ENCODE peak calls at places on chromosomes 4 and X, in eight cellular contexts. One of them, this sample, is unnamed.

GRCh38 chr4:132614682-132615081 is 534.4 kb upstream of the PCDH10 start:
- DNase-seq in lung: no peak
- DNase-seq in GM23338: peak; percentile 5
- DNase-seq in upper lobe of left lung: no peak
- DNase-seq in tibial artery: no peak
- DNase-seq in OCI-LY7: peak; percentile 28
- DNase-seq in aorta: no peak
- DNase-seq in heart right ventricle: no peak
- DNase-seq in this sample: no peak

GRCh38 chr4:3451956-3452355 is 10.2 kb downstream of the HGFAC start:
- DNase-seq in heart right ventricle: no peak
- DNase-seq in GM23338: no peak
- DNase-seq in aorta: no peak
- DNase-seq in upper lobe of left lung: no peak
- DNase-seq in OCI-LY7: no peak
- DNase-seq in lung: no peak
- DNase-seq in tibial artery: no peak
- DNase-seq in this sample: no peak

GRCh38 chr4:85672116-85672515 is 197.2 kb downstream of the ARHGAP24 start:
- DNase-seq in aorta: no peak
- DNase-seq in tibial artery: no peak
- DNase-seq in lung: no peak
- DNase-seq in heart right ventricle: no peak
- DNase-seq in upper lobe of left lung: no peak
- DNase-seq in OCI-LY7: peak; percentile 12
- DNase-seq in GM23338: no peak
- DNase-seq in this sample: no peak

GRCh38 chrX:48472851-48473717 is 2.9 kb upstream of the FTSJ1 start:
- DNase-seq in aorta: no peak
- DNase-seq in upper lobe of left lung: no peak
- DNase-seq in GM23338: peak; percentile 40
- DNase-seq in lung: no peak
- DNase-seq in heart right ventricle: no peak
- DNase-seq in OCI-LY7: no peak
- DNase-seq in tibial artery: no peak
- DNase-seq in this sample: no peak

GRCh38 chr4:6342530-6343293 is 73.1 kb downstream of the WFS1 start:
- DNase-seq in OCI-LY7: no peak
- DNase-seq in lung: no peak
- DNase-seq in GM23338: no peak
- DNase-seq in heart right ventricle: peak; percentile 39
- DNase-seq in tibial artery: peak; percentile 74
- DNase-seq in upper lobe of left lung: no peak
- DNase-seq in aorta: peak; percentile 69
- DNase-seq in this sample: peak; percentile 64

GRCh38 chr4:164252286-164252685 is 501.6 kb upstream of the SMIM31 start:
- DNase-seq in GM23338: peak; percentile 76
- DNase-seq in tibial artery: no peak
- DNase-seq in upper lobe of left lung: no peak
- DNase-seq in aorta: no peak
- DNase-seq in lung: no peak
- DNase-seq in heart right ventricle: no peak
- DNase-seq in OCI-LY7: no peak
- DNase-seq in this sample: no peak

GRCh38 chrX:148498067-148498466 is 2.4 kb upstream of the AFF2 start:
- DNase-seq in GM23338: no peak
- DNase-seq in upper lobe of left lung: no peak
- DNase-seq in OCI-LY7: no peak
- DNase-seq in tibial artery: no peak
- DNase-seq in lung: no peak
- DNase-seq in aorta: no peak
- DNase-seq in heart right ventricle: no peak
- DNase-seq in this sample: no peak

GRCh38 chr4:63526251-63526650 is 883.0 kb downstream of the TECRL start:
- DNase-seq in lung: no peak
- DNase-seq in OCI-LY7: no peak
- DNase-seq in tibial artery: no peak
- DNase-seq in upper lobe of left lung: no peak
- DNase-seq in GM23338: no peak
- DNase-seq in heart right ventricle: no peak
- DNase-seq in aorta: no peak
- DNase-seq in this sample: no peak

GRCh38 chrX:15497865-15498264 is 2.7 kb upstream of the BMX start:
- DNase-seq in GM23338: peak; percentile 64
- DNase-seq in lung: peak; percentile 56
- DNase-seq in heart right ventricle: peak; percentile 14
- DNase-seq in upper lobe of left lung: peak; percentile 54
- DNase-seq in aorta: no peak
- DNase-seq in OCI-LY7: peak; percentile 54
- DNase-seq in tibial artery: no peak
- DNase-seq in this sample: no peak

GRCh38 chr4:90840828-90841227 is 713.6 kb downstream of the CCSER1 start:
- DNase-seq in GM23338: no peak
- DNase-seq in aorta: no peak
- DNase-seq in OCI-LY7: no peak
- DNase-seq in heart right ventricle: no peak
- DNase-seq in tibial artery: no peak
- DNase-seq in upper lobe of left lung: no peak
- DNase-seq in lung: no peak
- DNase-seq in this sample: no peak

GRCh38 chr4:139720806-139721205 is 55.2 kb downstream of the MGST2 start:
- DNase-seq in aorta: no peak
- DNase-seq in OCI-LY7: no peak
- DNase-seq in heart right ventricle: no peak
- DNase-seq in tibial artery: no peak
- DNase-seq in lung: no peak
- DNase-seq in GM23338: no peak
- DNase-seq in upper lobe of left lung: no peak
- DNase-seq in this sample: no peak

GRCh38 chr4:89837385-89837995 is 529 bp upstream of the SNCA start:
- DNase-seq in tibial artery: no peak
- DNase-seq in OCI-LY7: no peak
- DNase-seq in heart right ventricle: peak; percentile 15
- DNase-seq in GM23338: no peak
- DNase-seq in aorta: no peak
- DNase-seq in upper lobe of left lung: no peak
- DNase-seq in lung: no peak
- DNase-seq in this sample: no peak

GRCh38 chr4:89835413-89835812 is 1.5 kb downstream of the SNCA start:
- DNase-seq in GM23338: no peak
- DNase-seq in OCI-LY7: no peak
- DNase-seq in lung: no peak
- DNase-seq in heart right ventricle: no peak
- DNase-seq in upper lobe of left lung: no peak
- DNase-seq in aorta: no peak
- DNase-seq in tibial artery: no peak
- DNase-seq in this sample: no peak

GRCh38 chr4:89838005-89838404 is 1.0 kb upstream of the SNCA start:
- DNase-seq in upper lobe of left lung: no peak
- DNase-seq in GM23338: peak; percentile 47
- DNase-seq in heart right ventricle: no peak
- DNase-seq in aorta: no peak
- DNase-seq in lung: no peak
- DNase-seq in tibial artery: no peak
- DNase-seq in OCI-LY7: no peak
- DNase-seq in this sample: no peak

GRCh38 chr4:89836031-89836777 is 757 bp downstream of the SNCA start:
- DNase-seq in OCI-LY7: no peak
- DNase-seq in tibial artery: no peak
- DNase-seq in upper lobe of left lung: no peak
- DNase-seq in GM23338: peak; percentile 61
- DNase-seq in heart right ventricle: no peak
- DNase-seq in lung: no peak
- DNase-seq in aorta: no peak
- DNase-seq in this sample: no peak

GRCh38 chr4:89836897-89837384 is at the start of gene SNCA:
- DNase-seq in tibial artery: peak; percentile 69
- DNase-seq in heart right ventricle: peak; percentile 52
- DNase-seq in aorta: peak; percentile 73
- DNase-seq in lung: peak; percentile 50
- DNase-seq in OCI-LY7: no peak
- DNase-seq in upper lobe of left lung: peak; percentile 51
- DNase-seq in GM23338: peak; percentile 93
- DNase-seq in this sample: peak; percentile 64
- H3K4me3 ChIP-seq in tibial artery: peak within 1 kb of the TSS; percentile 62
- H3K4me3 ChIP-seq in heart right ventricle: peak within 1 kb of the TSS; percentile 34
- H3K4me3 ChIP-seq in aorta: peak within 1 kb of the TSS; percentile 29
- H3K4me3 ChIP-seq in lung: peak within 1 kb of the TSS; percentile 60
- H3K4me3 ChIP-seq in OCI-LY7: no peak within 1 kb of the TSS
- H3K4me3 ChIP-seq in upper lobe of left lung: peak within 1 kb of the TSS; percentile 48
- H3K4me3 ChIP-seq in GM23338: peak within 1 kb of the TSS; percentile 63
- H3K4me3 ChIP-seq in this sample: peak within 1 kb of the TSS; percentile 59

DNA sequence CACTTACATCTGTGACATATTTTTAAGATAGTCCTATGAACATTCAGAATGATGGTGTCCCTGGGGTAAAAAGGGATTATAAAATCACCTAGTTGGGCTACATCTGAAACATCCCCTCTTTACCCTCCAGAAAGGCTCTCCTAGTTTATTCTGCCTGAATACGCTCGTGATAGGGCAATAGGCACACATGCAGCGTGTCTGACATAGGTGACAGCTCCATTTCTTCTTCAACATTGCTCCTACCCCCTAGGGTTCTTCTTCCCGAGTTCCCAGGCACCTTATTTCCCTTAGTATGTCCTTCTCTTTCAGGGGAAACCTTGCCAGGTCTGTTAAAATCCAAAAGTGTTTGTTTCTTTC is 27.1 kb upstream of the CFAP299 start:
- DNase-seq in lung: no peak
- DNase-seq in heart right ventricle: no peak
- DNase-seq in upper lobe of left lung: no peak
- DNase-seq in GM23338: peak; percentile 5
- DNase-seq in tibial artery: no peak
- DNase-seq in aorta: no peak
- DNase-seq in OCI-LY7: no peak
- DNase-seq in this sample: no peak
- H3K27ac ChIP-seq in lung: no peak overlapping the region
- H3K27ac ChIP-seq in heart right ventricle: no peak overlapping the region
- H3K27ac ChIP-seq in upper lobe of left lung: no peak overlapping the region
- H3K27ac ChIP-seq in GM23338: no peak overlapping the region
- H3K27ac ChIP-seq in tibial artery: no peak overlapping the region
- H3K27ac ChIP-seq in aorta: no peak overlapping the region
- H3K27ac ChIP-seq in OCI-LY7: no peak overlapping the region
- H3K27ac ChIP-seq in this sample: no peak overlapping the region

GRCh38 chr4:88275949-88276515 is 8.3 kb downstream of the PPM1K start:
- DNase-seq in GM23338: no peak
- DNase-seq in lung: no peak
- DNase-seq in heart right ventricle: no peak
- DNase-seq in tibial artery: no peak
- DNase-seq in OCI-LY7: no peak
- DNase-seq in aorta: no peak
- DNase-seq in upper lobe of left lung: no peak
- DNase-seq in this sample: no peak
- H3K4me3 ChIP-seq in GM23338: no peak overlapping the region
- H3K4me3 ChIP-seq in lung: no peak overlapping the region
- H3K4me3 ChIP-seq in heart right ventricle: no peak overlapping the region
- H3K4me3 ChIP-seq in tibial artery: no peak overlapping the region
- H3K4me3 ChIP-seq in OCI-LY7: peak overlapping the region; percentile 61
- H3K4me3 ChIP-seq in aorta: no peak overlapping the region
- H3K4me3 ChIP-seq in upper lobe of left lung: no peak overlapping the region
- H3K4me3 ChIP-seq in this sample: no peak overlapping the region

DNA sequence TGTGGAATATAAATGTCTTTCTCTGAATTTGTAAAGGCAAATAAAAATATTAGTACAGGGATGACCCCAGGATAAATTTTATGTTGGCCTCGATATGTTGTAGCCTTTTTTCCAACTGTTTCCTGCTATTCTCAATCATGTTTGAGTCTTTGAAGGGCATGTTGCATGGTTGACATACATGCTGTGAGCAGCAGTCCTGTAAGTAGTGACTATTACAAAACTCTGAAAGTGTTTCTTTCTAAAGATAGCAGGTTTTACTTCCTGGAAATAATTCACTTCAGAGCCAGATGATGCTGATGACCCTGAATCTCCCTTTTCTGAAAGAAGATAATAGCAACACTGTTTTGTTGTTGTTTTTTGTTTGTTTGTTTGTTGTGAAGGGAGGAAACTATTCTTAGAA is 393.0 kb upstream of the GNPDA2 start:
- DNase-seq in aorta: no peak
- DNase-seq in upper lobe of left lung: no peak
- DNase-seq in heart right ventricle: no peak
- DNase-seq in tibial artery: no peak
- DNase-seq in GM23338: no peak
- DNase-seq in OCI-LY7: no peak
- DNase-seq in lung: no peak
- DNase-seq in this sample: no peak
- H3K27ac ChIP-seq in aorta: no peak overlapping the region
- H3K27ac ChIP-seq in upper lobe of left lung: no peak overlapping the region
- H3K27ac ChIP-seq in heart right ventricle: no peak overlapping the region
- H3K27ac ChIP-seq in tibial artery: no peak overlapping the region
- H3K27ac ChIP-seq in GM23338: no peak overlapping the region
- H3K27ac ChIP-seq in OCI-LY7: no peak overlapping the region
- H3K27ac ChIP-seq in lung: no peak overlapping the region
- H3K27ac ChIP-seq in this sample: peak overlapping the region; percentile 56

GRCh38 chrX:134382821-134383220 is 77.1 kb upstream of the HPRT1 start:
- DNase-seq in upper lobe of left lung: no peak
- DNase-seq in GM23338: no peak
- DNase-seq in tibial artery: no peak
- DNase-seq in aorta: no peak
- DNase-seq in heart right ventricle: no peak
- DNase-seq in OCI-LY7: no peak
- DNase-seq in lung: no peak
- DNase-seq in this sample: no peak

DNA sequence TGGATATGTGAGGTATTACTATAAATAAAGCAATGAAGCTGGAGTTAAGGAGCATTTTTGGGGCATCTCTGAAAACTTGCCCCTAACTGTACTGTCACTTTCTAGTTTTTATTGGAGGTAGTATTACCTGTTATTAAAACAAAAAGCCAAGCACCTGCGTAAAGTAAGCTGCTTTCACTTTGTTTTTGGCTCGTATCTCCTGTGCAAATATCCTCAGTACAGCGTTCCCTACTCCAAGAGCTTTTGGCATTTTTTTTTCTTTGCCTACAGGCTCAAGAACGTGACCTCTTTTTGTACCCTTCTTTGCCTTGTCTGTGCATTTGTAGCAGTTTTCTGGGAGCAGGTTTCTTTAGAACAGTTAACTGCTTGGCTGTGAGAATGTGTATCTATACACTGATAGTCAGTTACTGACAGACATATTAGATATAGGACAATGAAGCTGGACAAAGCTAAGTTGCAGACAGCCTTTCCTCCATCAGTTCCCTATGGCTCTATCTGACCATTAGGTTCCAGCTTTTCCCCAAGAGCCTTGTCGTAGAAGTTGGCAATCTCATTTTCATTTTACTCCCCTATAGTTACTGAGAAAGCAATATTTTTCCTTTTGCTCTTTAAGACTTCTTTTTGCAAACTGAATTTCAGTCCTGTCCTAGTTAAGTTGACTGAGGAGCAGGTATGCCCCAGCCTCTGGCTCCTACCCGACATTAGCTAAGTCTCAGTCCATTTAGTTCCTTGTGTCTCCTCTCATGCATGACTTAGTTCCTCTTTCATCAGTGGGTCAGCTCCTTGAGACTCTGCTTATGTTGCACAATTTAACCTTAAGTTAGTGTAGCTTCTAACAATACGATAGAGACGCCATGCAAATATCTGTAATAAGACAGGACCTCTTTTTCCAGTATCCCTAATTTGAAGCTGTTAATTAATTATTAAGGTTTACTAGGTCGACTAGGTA is 71.5 kb upstream of the HPRT1 start:
- DNase-seq in OCI-LY7: peak; percentile 81
- DNase-seq in heart right ventricle: no peak
- DNase-seq in tibial artery: no peak
- DNase-seq in upper lobe of left lung: no peak
- DNase-seq in lung: no peak
- DNase-seq in GM23338: no peak
- DNase-seq in aorta: no peak
- DNase-seq in this sample: no peak
- H3K4me3 ChIP-seq in OCI-LY7: peak overlapping the region; percentile 44
- H3K4me3 ChIP-seq in heart right ventricle: no peak overlapping the region
- H3K4me3 ChIP-seq in tibial artery: no peak overlapping the region
- H3K4me3 ChIP-seq in upper lobe of left lung: peak overlapping the region; percentile 10
- H3K4me3 ChIP-seq in lung: no peak overlapping the region
- H3K4me3 ChIP-seq in GM23338: no peak overlapping the region
- H3K4me3 ChIP-seq in aorta: no peak overlapping the region
- H3K4me3 ChIP-seq in this sample: no peak overlapping the region